ENCODE peak calls at places on chromosomes 7 and 10, in ten cellular contexts. R is heart right ventricle; T is T-cell; L is HuH-7.5; H is EH; F is HL-60; W is neural progenitor cell; Z is DMS79; A is activated T-cell treated with anti-CD3 and anti-CD28 coated beads, Interleukin-2, amount 50 U/mL, for 72 hours; N is cardiac septum. O is an unnamed sample.

GRCh38 chr10:125982256-125982948 is 86.0 kb downstream of the FANK1 start:
- DNase-seq in N (no peak), L (no peak), W (peak), F (peak), R (peak), T (no peak), H (peak), A (peak), Z (no peak), O (peak)

GRCh38 chr7:96303686-96304443 is 18.0 kb downstream of the SLC25A13 start:
- DNase-seq in H (peak), A (no peak), T (no peak), W (no peak), Z (peak), F (no peak), N (no peak), L (no peak), R (no peak), O (no peak)

GRCh38 chr7:17773289-17773626 is 167.0 kb downstream of the SNX13 start:
- DNase-seq in W (no peak), R (no peak), T (no peak), L (peak), F (peak), N (no peak), A (peak), Z (no peak), H (peak), O (no peak)

GRCh38 chr10:63071145-63071544 is 62.0 kb upstream of the NRBF2 start:
- DNase-seq in Z (no peak), A (no peak), W (no peak), N (no peak), L (no peak), T (no peak), F (no peak), H (no peak), R (no peak), O (no peak)

GRCh38 chr10:118850418-118851061 is 95.8 kb upstream of the CACUL1 start:
- DNase-seq in A (peak), W (peak), T (peak), R (peak), N (no peak), H (peak), Z (no peak), L (peak), F (peak), O (peak)

GRCh38 chr7:138876326-138876725 is 78.3 kb upstream of the ATP6V0A4 start:
- DNase-seq in N (no peak), L (no peak), F (no peak), Z (no peak), A (no peak), T (no peak), W (no peak), H (peak), R (no peak), O (no peak)

GRCh38 chr7:71618281-71618680 is 486.3 kb downstream of the GALNT17 start:
- DNase-seq in T (no peak), H (no peak), R (no peak), A (no peak), L (no peak), F (no peak), Z (no peak), N (no peak), W (no peak), O (no peak)

GRCh38 chr10:86758231-86759072 is 2.0 kb downstream of the BMPR1A start:
- DNase-seq in W (no peak), N (no peak), A (no peak), L (no peak), F (no peak), Z (no peak), H (peak), R (no peak), T (no peak), O (no peak)

GRCh38 chr7:48347426-48347825 is 176.2 kb downstream of the ABCA13 start:
- DNase-seq in W (no peak), Z (no peak), L (no peak), F (no peak), A (no peak), N (no peak), T (no peak), H (no peak), R (no peak), O (no peak)

GRCh38 chr10:43249151-43249961 is 17.5 kb downstream of the RASGEF1A start:
- DNase-seq in N (peak), Z (no peak), A (no peak), L (no peak), T (no peak), F (no peak), H (no peak), W (no peak), R (peak), O (no peak)

GRCh38 chr10:119478111-119479047 is 64.1 kb downstream of the RGS10 start:
- DNase-seq in H (no peak), Z (no peak), T (no peak), N (no peak), L (no peak), F (peak), W (no peak), R (no peak), A (peak), O (no peak)

GRCh38 chr10:89122431-89123066 is 84.6 kb downstream of the CH25H start:
- DNase-seq in N (no peak), L (no peak), R (no peak), Z (no peak), T (no peak), H (peak), W (no peak), F (peak), A (no peak), O (no peak)

GRCh38 chr7:41933427-41933826 is 230.5 kb upstream of the INHBA start:
- DNase-seq in F (no peak), W (no peak), T (no peak), A (no peak), L (no peak), N (no peak), R (no peak), Z (no peak), H (no peak), O (no peak)

GRCh38 chr7:90176195-90176594 is 21.9 kb downstream of the STEAP1 start:
- DNase-seq in W (no peak), T (no peak), H (no peak), L (no peak), A (no peak), F (no peak), Z (no peak), R (no peak), N (no peak), O (no peak)

GRCh38 chr10:66514666-66515065 is 411.2 kb upstream of the LRRTM3 start:
- DNase-seq in L (no peak), W (no peak), Z (no peak), T (no peak), N (no peak), F (no peak), R (no peak), A (no peak), H (no peak), O (no peak)

GRCh38 chr10:100469756-100470155 is 6.9 kb downstream of the WNT8B start:
- DNase-seq in Z (no peak), F (no peak), H (peak), L (no peak), W (no peak), N (no peak), T (no peak), R (no peak), A (no peak), O (no peak)

GRCh38 chr10:82778908-82779307 is 903.9 kb downstream of the NRG3 start:
- DNase-seq in F (peak), T (no peak), L (no peak), N (no peak), Z (no peak), W (no peak), R (no peak), A (no peak), H (no peak), O (no peak)

O was measured in neuronal stem cell.